ENCODE peak calls at places on chromosomes 12 and 14, in eight cellular contexts. H is breast epithelium, I is K562, Y is GM12878, A is endothelial cell of umbilical vein, D is spleen, K is upper lobe of left lung, C is HCT116. O is an unnamed sample.

GRCh38 chr12:124464830-124465229 is 102.6 kb downstream of the NCOR2 start:
- DNase-seq in H (no peak), I (peak; percentile 48), Y (no peak), A (no peak), D (no peak), K (no peak), C (no peak), O (no peak)

GRCh38 chr12:111841236-111841749 is 735 bp upstream of the MAPKAPK5 start:
- DNase-seq in H (no peak), I (peak; percentile 28), Y (no peak), A (peak; percentile 63), D (no peak), K (no peak), C (no peak), O (no peak)

GRCh38 chr14:52124791-52125661 is 56.2 kb upstream of the NID2 start:
- DNase-seq in H (no peak), I (no peak), Y (no peak), A (peak; percentile 33), D (no peak), K (no peak), C (no peak), O (no peak)

GRCh38 chr12:45938566-45938965 is 51.8 kb downstream of the SCAF11 start:
- DNase-seq in H (no peak), I (no peak), Y (no peak), A (peak; percentile 42), D (no peak), K (no peak), C (no peak), O (no peak)

GRCh38 chr12:47071241-47071852 is 8.1 kb upstream of the PCED1B start:
- DNase-seq in H (no peak), I (peak; percentile 55), Y (no peak), A (no peak), D (no peak), K (no peak), C (no peak), O (no peak)

GRCh38 chr12:68559984-68560822 is 50.5 kb upstream of the RAP1B start:
- DNase-seq in H (no peak), I (no peak), Y (no peak), A (peak; percentile 53), D (no peak), K (no peak), C (no peak), O (peak; percentile 71)

GRCh38 chr12:12671850-12672660 is 23.9 kb downstream of the GPR19 start:
- DNase-seq in H (no peak), I (no peak), Y (no peak), A (no peak), D (no peak), K (no peak), C (no peak), O (no peak)

GRCh38 chr12:27970391-27970980 is 2.0 kb downstream of the PTHLH start:
- DNase-seq in H (no peak), I (no peak), Y (no peak), A (peak; percentile 31), D (peak; percentile 73), K (peak; percentile 86), C (no peak), O (peak; percentile 74)

GRCh38 chr12:53208435-53208834 is 1.4 kb upstream of the ITGB7 start:
- DNase-seq in H (no peak), I (no peak), Y (no peak), A (no peak), D (no peak), K (no peak), C (no peak), O (peak; percentile 79)

GRCh38 chr12:53207042-53207441 is at the start of gene ITGB7:
- DNase-seq in H (no peak), I (peak; percentile 63), Y (peak; percentile 64), A (no peak), D (peak; percentile 90), K (no peak), C (no peak), O (no peak)

GRCh38 chr12:53211476-53212381 is 4.7 kb upstream of the ITGB7 start:
- DNase-seq in H (no peak), I (peak; percentile 74), Y (no peak), A (no peak), D (peak; percentile 78), K (no peak), C (no peak), O (no peak)

GRCh38 chr12:53210843-53211242 is 3.8 kb upstream of the ITGB7 start:
- DNase-seq in H (no peak), I (no peak), Y (no peak), A (no peak), D (peak; percentile 61), K (no peak), C (no peak), O (no peak)

DNA sequence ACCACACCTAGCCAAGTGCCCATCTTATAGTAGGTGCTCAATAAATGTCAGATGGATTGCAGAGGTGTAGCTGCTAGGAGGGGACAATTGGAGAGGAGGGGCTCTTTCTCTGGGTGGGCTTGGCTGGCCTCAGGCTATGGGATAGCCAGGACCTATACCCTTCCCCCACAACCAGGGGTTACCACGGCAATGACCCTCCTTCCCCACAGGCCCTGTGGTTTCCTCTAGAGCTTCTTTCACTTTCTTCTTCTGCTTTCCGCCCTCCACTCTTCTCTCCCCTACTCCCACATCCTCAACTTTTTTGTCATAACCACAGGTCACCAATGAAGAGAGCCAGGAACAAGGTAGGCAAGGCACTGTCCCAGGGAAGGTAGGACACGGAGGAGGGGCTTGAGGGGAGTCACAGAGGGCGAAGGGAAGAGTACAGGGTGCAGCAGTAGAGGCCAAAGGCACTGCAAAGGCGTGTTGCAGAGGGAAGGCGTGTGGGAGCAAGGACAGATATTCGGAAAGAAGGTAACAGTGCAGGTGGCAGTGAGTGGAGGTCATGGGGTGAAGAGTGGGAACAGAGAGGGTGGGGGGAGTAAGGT is 1.9 kb upstream of the ITGB7 start:
- DNase-seq in H (no peak), I (no peak), Y (no peak), A (no peak), D (peak; percentile 87), K (no peak), C (no peak), O (no peak)
- TF ChIP-seq POLR2A in H (no peak), I (no peak), Y (peak; percentile 63), A (no peak), D (no peak), K (no peak), C (no peak), O (no peak)

DNA sequence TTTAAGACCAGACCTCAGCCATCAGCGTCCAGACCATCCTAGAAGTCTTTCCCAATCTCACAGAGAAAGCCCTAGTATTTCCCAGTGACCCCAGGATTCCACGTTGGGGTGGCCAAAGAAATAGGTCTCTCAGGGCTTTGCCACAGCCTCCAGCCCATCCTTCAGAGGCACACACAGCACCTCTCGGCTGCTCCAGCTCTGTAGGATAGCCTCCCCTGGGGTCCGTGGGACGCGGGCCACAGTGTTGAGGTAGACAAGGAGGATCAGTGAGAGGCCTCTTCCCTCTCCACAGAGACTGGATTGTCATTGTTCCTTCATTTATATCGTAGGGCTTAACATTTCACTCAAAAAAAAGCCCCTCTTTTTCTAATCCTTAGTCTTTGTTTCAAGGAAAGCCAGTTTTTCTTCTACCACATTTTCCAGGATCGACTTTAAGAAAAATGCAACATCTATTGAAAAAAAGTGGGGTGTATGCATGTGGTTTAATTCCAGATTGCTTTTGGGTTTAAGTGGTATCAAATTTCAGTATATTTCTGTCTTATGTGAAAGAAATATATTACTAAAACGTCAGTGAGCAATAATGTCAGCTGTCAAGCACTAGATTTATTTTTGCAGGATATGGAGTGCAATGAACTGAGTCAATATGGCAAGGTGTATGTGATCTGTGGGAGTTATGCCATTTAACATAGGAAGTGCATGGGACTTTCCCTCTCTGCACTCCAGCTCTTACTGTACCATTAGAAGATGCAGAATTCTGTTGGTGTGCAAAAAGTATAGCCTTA is 187.5 kb downstream of the MSRB3 start:
- DNase-seq in H (no peak), I (no peak), Y (no peak), A (no peak), D (no peak), K (peak; percentile 45), C (no peak), O (no peak)
- TF ChIP-seq CTCF in H (no peak), I (no peak), Y (no peak), A (no peak), D (no peak), K (no peak), C (no peak), O (no peak)

GRCh38 chr14:56449670-56450213 is 129.9 kb upstream of the TMEM260 start:
- DNase-seq in H (no peak), I (no peak), Y (no peak), A (no peak), D (no peak), K (no peak), C (no peak), O (no peak)

DNA sequence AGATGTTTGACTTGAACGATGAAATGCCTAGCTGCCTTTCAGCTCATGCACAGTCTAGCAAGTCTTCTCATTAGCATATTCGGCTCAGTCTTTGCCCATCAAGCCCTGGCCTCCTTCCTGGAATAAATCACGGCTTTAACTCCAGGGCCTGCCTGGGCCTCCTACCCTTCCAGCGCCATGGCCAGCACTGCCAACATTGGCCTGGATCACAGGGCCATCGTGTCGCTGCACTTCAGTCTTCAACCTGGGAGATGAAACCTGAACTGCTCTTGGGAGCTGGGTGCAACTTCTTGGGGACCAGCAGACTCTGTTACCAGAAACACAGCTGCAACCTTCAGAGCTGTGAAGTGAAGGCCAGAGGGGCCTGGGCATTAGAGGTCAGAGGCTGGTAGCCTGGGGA is 126.6 kb upstream of the TMEM260 start:
- DNase-seq in H (no peak), I (no peak), Y (no peak), A (no peak), D (no peak), K (peak; percentile 18), C (no peak), O (no peak)
- TF ChIP-seq POLR2AphosphoS5 in H (no peak), I (no peak), Y (no peak), A (no peak), D (no peak), K (no peak), C (no peak), O (no peak)

GRCh38 chr12:104681012-104681690 is 224.4 kb downstream of the CHST11 start:
- DNase-seq in H (no peak), I (no peak), Y (no peak), A (no peak), D (no peak), K (no peak), C (no peak), O (no peak)

GRCh38 chr12:104680506-104680905 is 223.8 kb downstream of the CHST11 start:
- DNase-seq in H (no peak), I (no peak), Y (no peak), A (no peak), D (no peak), K (no peak), C (no peak), O (no peak)

GRCh38 chr12:104684884-104685283 is 228.1 kb downstream of the CHST11 start:
- DNase-seq in H (no peak), I (no peak), Y (no peak), A (peak; percentile 56), D (no peak), K (no peak), C (no peak), O (no peak)

GRCh38 chr12:104683831-104684503 is 227.2 kb downstream of the CHST11 start:
- DNase-seq in H (no peak), I (no peak), Y (no peak), A (no peak), D (no peak), K (no peak), C (no peak), O (no peak)

GRCh38 chr12:104682790-104683279 is 226.1 kb downstream of the CHST11 start:
- DNase-seq in H (no peak), I (no peak), Y (peak; percentile 51), A (no peak), D (no peak), K (no peak), C (no peak), O (no peak)
- TF ChIP-seq POLR2A in H (no peak), I (no peak), Y (peak; percentile 59), A (no peak), D (no peak), K (no peak), C (no peak), O (no peak)

GRCh38 chr14:76376001-76376404 is at the start of gene ESRRB:
- DNase-seq in H (no peak), I (no peak), Y (no peak), A (peak; percentile 9), D (no peak), K (peak; percentile 69), C (peak; percentile 65), O (no peak)
- TF ChIP-seq CTCF in H (no peak), I (no peak), Y (no peak), A (no peak), D (no peak), K (no peak), C (no peak), O (no peak)